ENCODE peak calls at places on chromosomes 11 and 22, in eight cellular contexts. Q is neuronal stem cell, Z is body of pancreas, O is thoracic aorta, X is ovary, D is A549, H is psoas muscle, L is SJSA1. Y is an unnamed sample. For H3K4me1, the result is how much of the 10 kb centered on the place peaks cover.

GRCh38 chr22:37502342-37503182 is 16.4 kb upstream of the MFNG start:
- DNase-seq in Z (peak), H (no peak), D (peak), O (no peak), L (no peak), X (no peak), Q (no peak), Y (peak)

GRCh38 chr11:736431-736830 is 10.8 kb upstream of the TALDO1 start:
- DNase-seq in L (no peak), O (no peak), Z (no peak), X (no peak), H (no peak), D (no peak), Q (no peak), Y (no peak)

GRCh38 chr11:34072831-34073230 is 21.3 kb downstream of the CAPRIN1 start:
- DNase-seq in Q (no peak), D (no peak), H (no peak), O (no peak), L (no peak), X (no peak), Z (no peak), Y (no peak)

GRCh38 chr22:42357221-42357620 is 75.0 kb downstream of the NFAM1 start:
- DNase-seq in D (no peak), Q (no peak), H (no peak), O (no peak), Z (peak), L (no peak), X (no peak), Y (no peak)

GRCh38 chr11:65448418-65449196 is 26.0 kb downstream of the NEAT1 start:
- DNase-seq in X (no peak), L (no peak), Z (peak), O (no peak), Q (no peak), H (peak), D (no peak), Y (peak)

GRCh38 chr11:122727101-122727929 is 71.8 kb downstream of the UBASH3B start:
- DNase-seq in H (no peak), X (no peak), L (no peak), D (no peak), Z (no peak), Q (peak), O (no peak), Y (no peak)

GRCh38 chr11:119418759-119419158 is 4.2 kb downstream of the THY1 start:
- DNase-seq in Z (no peak), H (no peak), X (no peak), Q (no peak), L (no peak), D (no peak), O (no peak), Y (no peak)

GRCh38 chr22:37169412-37169811 is 18.6 kb downstream of the C1QTNF6 start:
- DNase-seq in H (no peak), X (no peak), L (no peak), O (no peak), Q (no peak), Z (peak), D (no peak), Y (no peak)

GRCh38 chr11:76765863-76766350 is 17.2 kb upstream of the TSKU start:
- DNase-seq in Z (no peak), L (no peak), X (no peak), D (no peak), Q (no peak), O (no peak), H (no peak), Y (no peak)

GRCh38 chr11:120527111-120527748 is 15.7 kb downstream of the GRIK4 start:
- DNase-seq in O (no peak), D (no peak), X (peak), H (peak), L (no peak), Z (no peak), Q (no peak), Y (peak)

GRCh38 chr11:28464252-28464867 is 356.2 kb downstream of the METTL15 start:
- DNase-seq in Q (no peak), X (no peak), H (no peak), D (no peak), Z (no peak), L (no peak), O (no peak), Y (no peak)

GRCh38 chr22:32005453-32005852 is 37.6 kb upstream of the SLC5A1 start:
- DNase-seq in D (no peak), X (no peak), L (no peak), Z (no peak), H (no peak), O (no peak), Q (no peak), Y (no peak)

GRCh38 chr11:77115956-77116355 is 12.1 kb upstream of the MYO7A start:
- DNase-seq in H (peak), O (no peak), D (no peak), L (no peak), Q (no peak), Z (no peak), X (no peak), Y (no peak)

GRCh38 chr11:72008728-72009127 is 10.0 kb downstream of the IL18BP start:
- DNase-seq in Z (peak), O (no peak), H (no peak), X (no peak), L (no peak), Q (no peak), D (no peak), Y (no peak)

GRCh38 chr22:19807914-19808872 is 46.5 kb downstream of the GNB1L start:
- DNase-seq in D (no peak), X (peak), Z (no peak), Q (no peak), H (no peak), L (no peak), O (no peak), Y (no peak)

GRCh38 chr11:102345923-102346322 is 1.1 kb upstream of the BIRC2 start:
- DNase-seq in Z (no peak), Q (peak), H (no peak), X (no peak), O (no peak), D (no peak), L (peak), Y (no peak)

GRCh38 chr11:67563354-67564114 is 20.1 kb upstream of the GSTP1 start:
- DNase-seq in Q (no peak), Z (peak), H (peak), X (peak), O (peak), L (peak), D (no peak), Y (peak)

GRCh38 chr22:38017272-38017920 is 33.0 kb upstream of the SOX10 start:
- DNase-seq in O (no peak), D (no peak), Q (no peak), Z (peak), L (no peak), X (peak), H (peak), Y (peak)

GRCh38 chr22:20783844-20784723 is 10.2 kb downstream of the SERPIND1 start:
- DNase-seq in O (no peak), L (peak), Q (peak), D (peak), H (no peak), Z (peak), X (no peak), Y (peak)

GRCh38 chr11:2814751-2815150 is 70.8 kb downstream of the CDKN1C start:
- DNase-seq in Z (no peak), D (no peak), X (peak), H (peak), O (no peak), Q (no peak), L (no peak), Y (no peak)

GRCh38 chr11:16169541-16169940 is 186.8 kb downstream of the SOX6 start:
- DNase-seq in Z (no peak), D (no peak), L (no peak), X (no peak), Q (no peak), H (no peak), O (no peak), Y (no peak)

GRCh38 chr22:50220603-50221409 is 20.0 kb downstream of the SELENOO start:
- DNase-seq in X (no peak), O (no peak), H (no peak), Z (no peak), D (no peak), Q (no peak), L (no peak), Y (no peak)

GRCh38 chr22:50675553-50676199 is 3.1 kb downstream of the SHANK3 start:
- DNase-seq in H (no peak), Q (no peak), D (no peak), Z (no peak), X (no peak), L (no peak), O (no peak), Y (no peak)

GRCh38 chr11:1299621-1300020 is 9.8 kb downstream of the TOLLIP start:
- DNase-seq in L (no peak), Z (peak), O (no peak), Q (no peak), H (no peak), X (peak), D (no peak), Y (no peak)

GRCh38 chr11:112730591-112730990 is 230.6 kb upstream of the NCAM1 start:
- DNase-seq in L (no peak), O (no peak), Q (no peak), Z (no peak), D (no peak), X (no peak), H (no peak), Y (no peak)

GRCh38 chr11:67451658-67451976 is 912 bp downstream of the GPR152 start:
- DNase-seq in L (no peak), H (no peak), Q (no peak), X (no peak), D (no peak), Z (no peak), O (no peak), Y (no peak)

GRCh38 chr11:124204008-124204407 is 20.9 kb downstream of the OR10D3 start:
- DNase-seq in Q (no peak), H (no peak), X (no peak), D (no peak), O (no peak), Z (no peak), L (no peak), Y (no peak)

GRCh38 chr11:2387266-2387982 is 10.3 kb downstream of the CD81 start:
- DNase-seq in H (no peak), Z (no peak), Q (no peak), L (peak), X (no peak), O (no peak), D (no peak), Y (peak)

GRCh38 chr11:67032830-67033555 is 10.1 kb downstream of the SYT12 start:
- DNase-seq in L (peak), X (no peak), Z (no peak), O (peak), H (peak), D (peak), Q (no peak), Y (peak)

GRCh38 chr22:45263790-45264269 is 20.9 kb upstream of the UPK3A start:
- DNase-seq in L (peak), H (peak), O (no peak), Q (no peak), D (peak), X (peak), Z (peak), Y (peak)

GRCh38 chr11:46588915-46589314 is 4.9 kb downstream of the AMBRA1 start:
- DNase-seq in Q (no peak), D (no peak), Z (no peak), X (no peak), H (no peak), O (no peak), L (no peak), Y (no peak)

GRCh38 chr11:83025267-83025704 is 46.4 kb downstream of the RAB30 start:
- DNase-seq in O (no peak), X (no peak), L (no peak), H (no peak), D (no peak), Q (no peak), Z (no peak), Y (no peak)

GRCh38 chr11:101401245-101401644 is 182.6 kb downstream of the TRPC6 start:
- DNase-seq in X (no peak), D (no peak), H (no peak), Z (no peak), O (no peak), L (no peak), Q (no peak), Y (no peak)

DNA sequence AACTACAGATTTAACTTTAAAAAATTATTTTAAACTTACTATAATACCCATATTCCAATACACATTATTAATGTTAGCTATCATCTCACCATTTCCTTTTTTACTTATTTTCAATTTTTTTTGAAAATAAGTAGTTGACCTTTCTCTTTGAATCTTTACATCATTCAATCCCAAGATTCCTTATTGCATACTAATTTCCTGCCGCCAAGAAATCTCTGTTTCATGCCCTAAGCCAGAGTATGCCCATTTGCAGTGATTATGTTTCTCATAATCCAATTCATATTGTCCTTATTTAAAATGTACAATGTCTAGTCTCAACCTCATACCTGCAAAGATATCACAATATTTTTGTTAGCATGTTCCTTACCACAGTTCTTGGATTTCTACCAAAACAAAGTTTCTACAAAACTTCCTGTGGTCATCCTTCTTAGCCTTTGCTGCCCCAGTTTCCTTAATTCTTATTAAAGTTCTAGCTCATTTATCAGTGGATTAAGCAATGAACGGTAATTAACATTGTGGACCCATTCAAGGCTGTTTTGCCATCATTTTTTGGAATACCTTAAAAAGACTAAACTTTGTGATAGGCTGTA is 75.3 kb downstream of the CD44 start:
- DNase-seq in H (no peak), O (no peak), Z (no peak), X (no peak), Q (no peak), L (no peak), D (no peak), Y (no peak)
- H3K4me1 ChIP-seq in H (under half), O (under half), Z (under half), X (under half), Q (under half), L (half or more), D (under half), Y (under half)

GRCh38 chr11:59011672-59012071 is 72.4 kb downstream of the GLYATL1 start:
- DNase-seq in H (no peak), Z (no peak), O (no peak), D (no peak), Q (peak), X (no peak), L (no peak), Y (no peak)
- H3K4me1 ChIP-seq in H (under half), Z (under half), O (under half), D (under half), Q (under half), X (under half), L (under half), Y (under half)

GRCh38 chr11:117879516-117880480 is 3.3 kb upstream of the FXYD6 start:
- DNase-seq in Q (no peak), H (no peak), Z (no peak), D (no peak), O (no peak), X (no peak), L (no peak), Y (no peak)

GRCh38 chr11:117878314-117878938 is 2.0 kb upstream of the FXYD6 start:
- DNase-seq in X (no peak), D (no peak), L (no peak), O (no peak), H (no peak), Z (no peak), Q (no peak), Y (peak)

GRCh38 chr11:117881217-117881616 is 4.8 kb upstream of the FXYD6 start:
- DNase-seq in Z (no peak), Q (no peak), L (no peak), D (no peak), X (no peak), O (no peak), H (no peak), Y (no peak)

GRCh38 chr11:117877120-117877784 is 794 bp upstream of the FXYD6 start:
- DNase-seq in D (no peak), Q (no peak), L (no peak), X (peak), Z (no peak), H (no peak), O (no peak), Y (peak)

GRCh38 chr11:117878939-117879475 is 2.5 kb upstream of the FXYD6 start:
- DNase-seq in Z (no peak), O (no peak), H (no peak), D (no peak), Q (no peak), L (no peak), X (no peak), Y (no peak)
- H3K4me1 ChIP-seq in Z (under half), O (under half), H (under half), D (under half), Q (under half), L (under half), X (under half), Y (under half)

GRCh38 chr11:19738124-19738523 is 25.5 kb downstream of the NAV2 start:
- DNase-seq in Z (no peak), X (no peak), O (no peak), D (no peak), H (no peak), L (no peak), Q (no peak), Y (no peak)

GRCh38 chr11:19739872-19740271 is 27.2 kb downstream of the NAV2 start:
- DNase-seq in Z (no peak), L (no peak), X (no peak), D (no peak), Q (no peak), O (no peak), H (no peak), Y (no peak)

GRCh38 chr11:19735512-19735911 is 22.9 kb downstream of the NAV2 start:
- DNase-seq in Q (no peak), Z (no peak), O (no peak), X (no peak), H (no peak), L (no peak), D (no peak), Y (no peak)

GRCh38 chr11:19736831-19737230 is 24.2 kb downstream of the NAV2 start:
- DNase-seq in Z (no peak), Q (no peak), X (no peak), O (no peak), H (no peak), L (no peak), D (no peak), Y (no peak)

GRCh38 chr11:19737575-19737974 is 24.9 kb downstream of the NAV2 start:
- DNase-seq in X (no peak), O (no peak), L (no peak), Z (no peak), H (no peak), D (no peak), Q (no peak), Y (no peak)
- H3K4me1 ChIP-seq in X (under half), O (half or more), L (under half), Z (under half), H (under half), D (under half), Q (under half), Y (under half)

DNA sequence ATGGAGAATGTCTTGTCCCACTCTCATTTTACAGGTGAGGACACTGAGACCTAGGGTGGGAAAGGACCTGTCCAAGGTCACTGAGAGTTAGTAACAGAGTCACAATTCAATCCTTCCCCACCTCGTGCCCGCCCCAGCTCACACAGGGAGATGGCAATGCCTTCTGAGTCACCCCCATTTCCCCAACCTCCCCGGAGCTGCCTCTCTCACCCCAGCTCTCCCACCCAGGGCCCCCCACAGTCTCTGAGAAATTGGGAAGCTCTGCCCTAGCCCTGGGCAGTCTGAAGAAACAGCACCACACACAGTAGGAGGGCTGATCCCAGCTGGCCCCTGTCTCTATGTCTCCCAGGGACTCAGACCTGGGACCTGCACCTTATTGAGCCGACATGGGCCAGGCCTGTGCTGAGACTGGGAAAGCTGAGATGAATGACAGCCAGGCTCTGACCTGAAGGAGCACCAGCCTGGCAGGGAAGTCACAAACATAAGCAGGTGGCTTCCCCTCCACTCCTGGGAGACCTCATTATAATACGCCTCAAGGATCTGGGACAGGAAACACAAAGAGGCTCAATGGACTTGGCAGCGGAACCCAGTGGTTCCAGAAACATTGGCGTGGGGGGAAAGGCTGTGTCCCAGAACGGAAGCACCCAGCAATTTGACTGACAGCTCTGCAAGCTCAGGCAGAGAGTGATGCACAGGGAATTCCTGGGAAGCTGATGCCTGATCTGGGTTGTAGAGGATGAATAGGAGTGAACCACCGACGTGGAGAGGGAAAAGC is 51.0 kb downstream of the CD6 start:
- DNase-seq in D (no peak), H (no peak), X (no peak), Z (no peak), L (no peak), O (no peak), Q (no peak), Y (peak)
- H3K4me1 ChIP-seq in D (under half), H (under half), X (under half), Z (under half), L (under half), O (under half), Q (under half), Y (under half)

GRCh38 chr22:25110846-25111578 is 88.6 kb upstream of the CRYBB3 start:
- DNase-seq in H (peak), Q (peak), Z (peak), L (peak), O (peak), X (peak), D (peak), Y (peak)
- H3K4me1 ChIP-seq in H (under half), Q (under half), Z (under half), L (under half), O (under half), X (under half), D (under half), Y (under half)

GRCh38 chr11:44604171-44604581 is 38.7 kb downstream of the CD82 start:
- DNase-seq in X (no peak), D (no peak), Q (no peak), Z (peak), H (no peak), L (no peak), O (peak), Y (no peak)
- H3K4me1 ChIP-seq in X (under half), D (under half), Q (under half), Z (under half), H (under half), L (under half), O (half or more), Y (under half)

GRCh38 chr11:69187540-69188065 is 31.9 kb downstream of the SMIM38 start:
- DNase-seq in X (no peak), L (no peak), H (no peak), Q (no peak), D (no peak), O (no peak), Z (no peak), Y (no peak)

GRCh38 chr11:69186316-69187266 is 30.9 kb downstream of the SMIM38 start:
- DNase-seq in D (no peak), H (no peak), L (no peak), O (no peak), Z (no peak), X (no peak), Q (no peak), Y (no peak)

GRCh38 chr11:69192282-69192681 is 36.5 kb downstream of the SMIM38 start:
- DNase-seq in X (no peak), Z (peak), L (no peak), Q (no peak), D (no peak), O (no peak), H (no peak), Y (no peak)

GRCh38 chr11:69190796-69191536 is 35.2 kb downstream of the SMIM38 start:
- DNase-seq in Q (no peak), L (no peak), D (no peak), Z (no peak), H (no peak), O (no peak), X (no peak), Y (no peak)

DNA sequence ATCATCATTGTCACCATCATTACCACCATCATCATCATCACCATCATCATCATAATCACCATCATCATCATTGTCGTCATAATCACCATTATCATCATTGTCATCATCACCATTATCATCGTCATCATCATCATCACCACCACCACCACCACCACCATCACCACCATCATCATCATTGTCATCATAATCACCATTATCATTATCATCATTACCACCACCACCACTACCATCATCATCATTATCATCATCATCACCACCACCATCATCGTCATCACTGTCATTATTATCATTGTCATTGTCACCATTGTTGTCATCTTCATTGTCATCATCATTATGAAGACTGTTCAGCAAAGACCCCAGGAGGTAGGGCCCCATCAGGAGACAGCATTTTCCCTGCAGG is 33.3 kb downstream of the SMIM38 start:
- DNase-seq in Z (no peak), O (no peak), D (no peak), L (no peak), H (no peak), X (no peak), Q (no peak), Y (no peak)
- H3K4me1 ChIP-seq in Z (under half), O (under half), D (under half), L (under half), H (under half), X (under half), Q (under half), Y (under half)

GRCh38 chr11:7578276-7578955 is 64.6 kb downstream of the PPFIBP2 start:
- DNase-seq in L (no peak), O (no peak), Z (no peak), D (no peak), X (no peak), Q (no peak), H (no peak), Y (no peak)
- H3K4me1 ChIP-seq in L (half or more), O (half or more), Z (under half), D (half or more), X (under half), Q (under half), H (half or more), Y (under half)